ENCODE peak calls at places on chromosome 7, in ten cellular contexts. Q is adrenal gland; C is OCI-M1; F is activated effector memory CD4-positive, alpha-beta T cell treated with anti-CD3 and anti-CD28 coated beads, Interleukin-2, amount 50 U/mL, for 16 hours; A is bronchial epithelial cell; X is activated T-cell treated with anti-CD3 and anti-CD28 coated beads, Interleukin-2, amount 50 U/mL, for 1 hour; R is GM18507; T is keratinocyte; O is colonic mucosa; H is WTC11. U is an unnamed sample.

GRCh38 chr7:128165927-128166420 is 75.1 kb upstream of the LEP start:
- DNase-seq in Q (no peak), C (no peak), F (peak; percentile 59), A (no peak), X (no peak), R (no peak), T (no peak), O (no peak), H (no peak), U (no peak)

GRCh38 chr7:36900988-36901710 is 176.9 kb upstream of the AOAH start:
- DNase-seq in Q (no peak), C (no peak), F (no peak), A (no peak), X (no peak), R (no peak), T (no peak), O (no peak), H (no peak), U (no peak)

GRCh38 chr7:54944179-54944578 is 74.6 kb upstream of the EGFR start:
- DNase-seq in Q (no peak), C (no peak), F (no peak), A (no peak), X (no peak), R (no peak), T (no peak), O (no peak), H (no peak), U (no peak)

GRCh38 chr7:2527505-2528464 is 8.2 kb downstream of the LFNG start:
- DNase-seq in Q (peak; percentile 65), C (peak; percentile 37), F (peak; percentile 84), A (peak; percentile 68), X (peak; percentile 63), R (no peak), T (no peak), O (peak; percentile 81), H (no peak), U (peak; percentile 66)

GRCh38 chr7:1666251-1666778 is 3.8 kb upstream of the ELFN1 start:
- DNase-seq in Q (peak; percentile 9), C (no peak), F (peak; percentile 59), A (no peak), X (no peak), R (no peak), T (no peak), O (no peak), H (no peak), U (no peak)

GRCh38 chr7:41333506-41333905 is 369.4 kb downstream of the INHBA start:
- DNase-seq in Q (no peak), C (no peak), F (no peak), A (no peak), X (no peak), R (no peak), T (no peak), O (no peak), H (no peak), U (no peak)

GRCh38 chr7:133572853-133573252 is 320.0 kb downstream of the EXOC4 start:
- DNase-seq in Q (no peak), C (no peak), F (no peak), A (peak; percentile 67), X (no peak), R (no peak), T (no peak), O (no peak), H (no peak), U (no peak)

GRCh38 chr7:134645935-134646334 is 718 bp upstream of the BPGM start:
- DNase-seq in Q (no peak), C (peak; percentile 27), F (no peak), A (peak; percentile 42), X (no peak), R (no peak), T (no peak), O (no peak), H (no peak), U (no peak)

GRCh38 chr7:135976312-135977019 is 693 bp downstream of the MTPN start:
- DNase-seq in Q (peak; percentile 20), C (peak; percentile 41), F (peak; percentile 78), A (peak; percentile 40), X (no peak), R (no peak), T (no peak), O (peak; percentile 56), H (peak; percentile 33), U (peak; percentile 22)

GRCh38 chr7:12491526-12491925 is 79.0 kb upstream of the SCIN start:
- DNase-seq in Q (no peak), C (no peak), F (no peak), A (no peak), X (no peak), R (no peak), T (no peak), O (no peak), H (no peak), U (no peak)